ENCODE peak calls at places on chromosomes 1 and 21, in five cellular contexts. H is activated T-cell treated with anti-CD3 and anti-CD28 coated beads for 1 hour, S is NCI-H526 treated with DMSO at 0.1 percent for 48 hours, U is mesenchymal stem cell, V is NCI-H1694. F is an unnamed sample.

GRCh38 chr1:116569776-116570357 is 959 bp downstream of the CD58 start:
- DNase-seq in S (no peak), U (no peak), V (no peak), H (peak; percentile 31), F (no peak)

GRCh38 chr1:208045410-208046252 is 134.7 kb upstream of the CD34 start:
- DNase-seq in S (no peak), H (no peak), V (no peak), U (no peak), F (no peak)

GRCh38 chr1:41241748-41242644 is at the start of gene SCMH1:
- DNase-seq in V (no peak), U (peak; percentile 60), H (peak; percentile 48), S (peak; percentile 29), F (peak; percentile 68)

GRCh38 chr1:107057197-107058133 is 991 bp downstream of the PRMT6 start:
- DNase-seq in U (peak; percentile 62), V (peak; percentile 34), H (peak; percentile 13), S (peak; percentile 48), F (peak; percentile 50)

GRCh38 chr1:245310605-245311531 is 156.1 kb downstream of the KIF26B start:
- DNase-seq in U (peak; percentile 74), S (no peak), H (no peak), V (no peak), F (no peak)

GRCh38 chr21:31343680-31344480 is at the start of gene TIAM1:
- DNase-seq in U (peak; percentile 58), V (no peak), H (no peak), S (peak; percentile 16), F (peak; percentile 90)

GRCh38 chr1:178052650-178053461 is 41.0 kb upstream of the RASAL2 start:
- DNase-seq in S (no peak), U (no peak), V (no peak), H (no peak), F (no peak)

GRCh38 chr1:203629509-203630082 is 3.0 kb downstream of the ATP2B4 start:
- DNase-seq in S (peak; percentile 29), V (no peak), U (peak; percentile 63), H (peak; percentile 39), F (no peak)

GRCh38 chr21:35796834-35797233 is 263.5 kb downstream of the SETD4 start:
- DNase-seq in U (no peak), H (no peak), S (no peak), V (no peak), F (no peak)

GRCh38 chr1:217895817-217896216 is 264.7 kb downstream of the SPATA17 start:
- DNase-seq in S (no peak), V (no peak), U (no peak), H (no peak), F (no peak)

GRCh38 chr1:150148834-150149489 is 754 bp upstream of the PLEKHO1 start:
- DNase-seq in U (peak; percentile 38), S (peak; percentile 78), V (peak; percentile 16), H (no peak), F (no peak)

GRCh38 chr1:226643701-226644540 is 95.2 kb downstream of the ITPKB start:
- DNase-seq in U (no peak), S (no peak), H (no peak), V (no peak), F (no peak)

GRCh38 chr1:207890136-207890738 is 20.7 kb downstream of the CD34 start:
- DNase-seq in S (no peak), V (no peak), U (peak; percentile 85), H (no peak), F (no peak)

GRCh38 chr1:112803906-112804762 is 89.0 kb upstream of the PPM1J start:
- DNase-seq in S (peak; percentile 60), U (peak; percentile 71), H (peak; percentile 9), V (peak; percentile 32), F (peak; percentile 77)

GRCh38 chr21:38810826-38811164 is 5.1 kb downstream of the ETS2 start:
- DNase-seq in U (no peak), S (no peak), H (no peak), V (no peak), F (no peak)